ENCODE peak calls at places on chromosomes 16 and 17, in six cellular contexts. K is GM12878, J is HepG2, M is A549, T is K562, D is endothelial cell of umbilical vein. V is an unnamed sample.

GRCh38 chr16:30766206-30766921 is 4.2 kb downstream of the RNF40 start:
- DNase-seq in K (no peak), J (no peak), M (no peak), T (no peak), D (no peak), V (no peak)

GRCh38 chr16:66970775-66971725 is 10.0 kb downstream of the CES3 start:
- DNase-seq in K (no peak), J (no peak), M (no peak), T (peak), D (no peak), V (no peak)

GRCh38 chr16:85235988-85236831 is 123.9 kb upstream of the CIBAR2 start:
- DNase-seq in K (no peak), J (no peak), M (no peak), T (no peak), D (peak), V (no peak)

GRCh38 chr17:39737761-39738567 is at the start of gene GRB7:
- DNase-seq in K (no peak), J (peak), M (peak), T (peak), D (no peak), V (no peak)

GRCh38 chr16:10765772-10766171 is 22.1 kb downstream of the NUBP1 start:
- DNase-seq in K (peak), J (no peak), M (no peak), T (no peak), D (no peak), V (no peak)

GRCh38 chr16:85028638-85029412 is 1.2 kb downstream of the KIAA0513 start:
- DNase-seq in K (no peak), J (no peak), M (no peak), T (no peak), D (peak), V (peak)

GRCh38 chr16:47873434-47873833 is 282.4 kb downstream of the ABCC12 start:
- DNase-seq in K (no peak), J (peak), M (no peak), T (peak), D (no peak), V (peak)

GRCh38 chr16:75591001-75591852 is 25.0 kb downstream of the GABARAPL2 start:
- DNase-seq in K (no peak), J (no peak), M (no peak), T (no peak), D (peak), V (no peak)

GRCh38 chr16:23706439-23706838 is 6.6 kb downstream of the ERN2 start:
- DNase-seq in K (no peak), J (no peak), M (no peak), T (no peak), D (no peak), V (no peak)

GRCh38 chr16:72612718-72613117 is 435.2 kb downstream of the ZFHX3 start:
- DNase-seq in K (no peak), J (no peak), M (no peak), T (no peak), D (no peak), V (no peak)

GRCh38 chr16:31472559-31473203 is 729 bp downstream of the TGFB1I1 start:
- DNase-seq in K (no peak), J (peak), M (peak), T (peak), D (peak), V (peak)

GRCh38 chr17:18259621-18260331 is 686 bp upstream of the MIEF2 start:
- DNase-seq in K (no peak), J (peak), M (no peak), T (no peak), D (no peak), V (no peak)

GRCh38 chr17:72192409-72193192 is 71.8 kb downstream of the SOX9 start:
- DNase-seq in K (no peak), J (no peak), M (no peak), T (no peak), D (no peak), V (no peak)
- TF ChIP-seq MYC in K (no peak), J (no peak), M (no peak), T (no peak), D (no peak), V (no peak)

DNA sequence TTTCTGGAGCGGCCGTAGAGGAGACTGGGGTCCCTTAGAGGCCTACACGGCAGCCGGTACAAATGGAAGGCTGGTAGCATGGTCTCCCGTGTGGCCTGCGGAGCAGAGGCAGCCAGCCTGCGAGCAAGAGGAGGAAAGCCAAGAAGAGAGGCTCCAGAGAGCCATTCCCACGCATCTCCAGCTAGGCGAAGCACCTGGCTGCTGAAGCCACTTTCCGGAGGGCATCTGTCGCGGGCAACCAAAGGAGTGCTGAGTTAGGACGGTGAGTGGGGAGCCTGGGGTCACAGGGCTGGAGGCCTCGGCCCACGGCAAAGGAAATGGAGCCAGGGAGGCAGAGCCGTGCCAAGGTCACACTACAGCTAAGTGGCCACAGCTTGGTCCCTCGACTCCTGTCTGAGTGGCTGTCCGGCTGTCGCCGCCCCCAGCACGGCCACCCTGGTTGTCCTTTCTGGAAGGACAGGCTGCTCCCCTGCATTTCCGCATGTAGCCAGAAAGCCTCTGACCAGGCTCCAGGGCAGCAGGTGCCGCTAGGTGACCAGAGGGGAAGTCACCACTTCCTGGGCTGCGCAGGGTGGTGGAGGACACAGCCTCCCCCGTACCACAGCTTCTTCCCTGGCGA is 33.7 kb downstream of the ENGASE start:
- DNase-seq in K (no peak), J (no peak), M (no peak), T (no peak), D (no peak), V (no peak)
- H3K4me3 ChIP-seq in K (no peak), J (no peak), M (no peak), T (no peak), D (no peak), V (no peak)

GRCh38 chr17:77269696-77270681 is 129.2 kb downstream of the SEC14L1 start:
- DNase-seq in K (no peak), J (no peak), M (no peak), T (no peak), D (no peak), V (no peak)
- TF ChIP-seq MAX in K (no peak), J (no peak), M (no peak), T (no peak), D (no peak), V (no peak)

DNA sequence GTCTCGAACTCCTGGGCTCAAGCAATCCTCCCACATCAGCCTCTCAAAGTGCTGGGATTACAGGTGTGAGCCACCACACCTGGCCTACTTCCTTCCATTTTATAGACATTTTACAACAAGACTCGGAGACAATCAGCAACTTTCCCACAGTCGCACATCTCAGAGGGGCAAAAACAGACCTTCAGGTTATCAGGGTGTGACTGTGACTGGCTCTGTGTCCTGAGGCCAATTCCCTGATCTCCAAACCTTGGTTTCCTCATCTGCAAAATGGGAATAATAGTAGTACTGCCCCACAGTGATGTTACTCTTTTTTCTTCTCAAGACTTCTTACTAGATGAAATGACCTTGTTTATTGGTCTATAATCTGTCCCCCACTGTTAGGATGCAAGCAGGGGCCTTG is 10.8 kb upstream of the KCNH6 start:
- DNase-seq in K (no peak), J (no peak), M (no peak), T (no peak), D (no peak), V (no peak)
- TF ChIP-seq MYC in K (no peak), J (no peak), M (no peak), T (no peak), D (no peak), V (no peak)

GRCh38 chr16:58422809-58423208 is 30.5 kb downstream of the GINS3 start:
- DNase-seq in K (no peak), J (no peak), M (no peak), T (no peak), D (no peak), V (no peak)
- H3K4me3 ChIP-seq in K (no peak), J (no peak), M (no peak), T (no peak), D (no peak), V (no peak)

GRCh38 chr17:58391302-58391984 is 25.9 kb downstream of the RNF43 start:
- DNase-seq in K (no peak), J (peak), M (peak), T (peak), D (peak), V (no peak)
- TF ChIP-seq MAX in K (no peak), J (peak), M (peak), T (no peak), D (no peak), V (no peak)

GRCh38 chr16:12078405-12079245 is 102.1 kb downstream of the SNX29 start:
- DNase-seq in K (no peak), J (no peak), M (no peak), T (no peak), D (no peak), V (no peak)

GRCh38 chr16:12082207-12082606 is 105.7 kb downstream of the SNX29 start:
- DNase-seq in K (no peak), J (no peak), M (no peak), T (no peak), D (no peak), V (no peak)

GRCh38 chr16:12083625-12084024 is 107.1 kb downstream of the SNX29 start:
- DNase-seq in K (no peak), J (no peak), M (no peak), T (no peak), D (no peak), V (no peak)

GRCh38 chr16:12079411-12079965 is 103.0 kb downstream of the SNX29 start:
- DNase-seq in K (no peak), J (no peak), M (no peak), T (no peak), D (no peak), V (no peak)

GRCh38 chr16:12081048-12081404 is 104.5 kb downstream of the SNX29 start:
- DNase-seq in K (no peak), J (no peak), M (no peak), T (no peak), D (no peak), V (no peak)
- TF ChIP-seq MYC in K (no peak), J (no peak), M (no peak), T (no peak), D (no peak), V (no peak)

DNA sequence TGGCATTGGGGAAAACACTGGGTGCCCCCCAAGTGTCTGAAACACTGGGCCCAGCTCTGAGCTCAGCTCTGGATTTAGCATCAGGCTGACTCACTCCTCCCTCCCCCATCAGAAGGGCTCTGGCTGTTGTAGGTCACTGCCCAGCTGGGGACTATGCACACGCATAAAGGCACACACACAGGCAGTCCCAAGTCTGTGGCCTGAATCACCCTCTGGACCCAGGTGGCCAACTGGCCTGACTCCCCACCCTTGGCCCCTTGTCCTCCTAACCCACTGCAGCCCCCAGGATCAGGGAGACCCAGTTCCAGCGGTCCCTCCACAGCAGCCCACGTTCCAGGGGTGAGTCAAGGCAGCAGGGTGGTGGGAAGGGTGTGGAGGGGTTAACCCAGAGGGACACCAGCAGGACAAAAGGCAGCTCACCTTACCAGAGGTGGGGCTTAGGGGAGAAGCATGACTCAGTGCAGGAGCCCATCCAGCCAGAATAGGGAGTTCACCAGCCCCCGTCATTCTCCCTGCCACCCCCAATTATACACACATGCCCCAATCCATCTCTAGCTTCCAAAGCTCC is 47.0 kb downstream of the MYO18A start:
- DNase-seq in K (no peak), J (no peak), M (peak), T (peak), D (no peak), V (peak)
- H3K4me3 ChIP-seq in K (no peak), J (no peak), M (no peak), T (no peak), D (no peak), V (no peak)

GRCh38 chr16:50864386-50864785 is 122.5 kb downstream of the CYLD start:
- DNase-seq in K (no peak), J (no peak), M (no peak), T (no peak), D (no peak), V (no peak)

GRCh38 chr16:50861451-50861850 is 119.6 kb downstream of the CYLD start:
- DNase-seq in K (no peak), J (no peak), M (no peak), T (no peak), D (no peak), V (no peak)

GRCh38 chr16:50861926-50862325 is 120.0 kb downstream of the CYLD start:
- DNase-seq in K (no peak), J (peak), M (peak), T (no peak), D (no peak), V (no peak)

GRCh38 chr16:50862818-50863672 is 121.2 kb downstream of the CYLD start:
- DNase-seq in K (no peak), J (no peak), M (no peak), T (no peak), D (no peak), V (no peak)

DNA sequence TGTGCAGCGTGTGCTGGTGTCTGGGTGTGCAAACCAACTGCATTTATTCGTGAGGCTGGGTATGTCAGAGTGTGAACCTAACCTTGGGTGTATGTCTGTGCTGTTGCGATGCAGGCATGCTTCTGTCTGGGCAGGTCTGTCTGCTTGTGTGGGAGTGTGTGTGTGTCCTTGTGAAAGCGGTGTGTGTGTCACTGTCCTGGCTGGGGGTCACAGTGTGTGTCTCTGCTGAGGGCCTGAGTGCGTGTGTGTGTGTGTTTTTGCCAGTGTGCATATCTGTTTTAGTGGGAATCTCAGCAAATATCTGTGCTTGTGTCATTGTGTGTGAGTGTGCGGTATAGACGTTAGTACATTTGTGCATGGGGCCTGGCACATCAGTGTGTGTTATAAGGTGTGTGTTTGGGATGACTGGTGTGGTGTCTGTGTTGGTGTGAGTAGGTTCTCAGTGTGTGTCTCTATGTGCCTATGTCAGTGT is 121.8 kb downstream of the CYLD start:
- DNase-seq in K (no peak), J (no peak), M (no peak), T (no peak), D (no peak), V (no peak)
- TF ChIP-seq MAX in K (no peak), J (no peak), M (no peak), T (no peak), D (no peak), V (no peak)

GRCh38 chr17:82231562-82232321 is 2.9 kb downstream of the SLC16A3 start:
- DNase-seq in K (no peak), J (peak), M (peak), T (peak), D (peak), V (peak)

GRCh38 chr17:82231312-82231561 is 2.4 kb downstream of the SLC16A3 start:
- DNase-seq in K (no peak), J (no peak), M (no peak), T (no peak), D (no peak), V (no peak)

GRCh38 chr17:82229686-82230626 is 1.1 kb downstream of the SLC16A3 start:
- DNase-seq in K (no peak), J (peak), M (no peak), T (no peak), D (peak), V (peak)

GRCh38 chr17:82232322-82232785 is 3.5 kb downstream of the SLC16A3 start:
- DNase-seq in K (no peak), J (no peak), M (no peak), T (no peak), D (no peak), V (no peak)

GRCh38 chr17:82230627-82231311 is 1.9 kb downstream of the SLC16A3 start:
- DNase-seq in K (no peak), J (peak), M (peak), T (peak), D (peak), V (peak)
- TF ChIP-seq MYC in K (no peak), J (peak), M (no peak), T (peak), D (no peak), V (peak)

V was measured in NB4.